ENCODE peak calls at places on chromosomes 2 and 18, in five cellular contexts. V is NCI-H748 treated with DMSO at 0.1 percent for 48 hours; Z is stimulated activated CD4-positive, alpha-beta T cell treated with anti-CD3 and anti-CD28 coated beads, Interleukin-12 subunit alpha, Interleukin-12 subunit beta, amount 100 ng/mL, for 48 hours; H is HFFc6; J is activated T-cell treated with anti-CD3 and anti-CD28 coated beads, Interleukin-2, amount 50 U/mL, for 24 hours. Y is an unnamed sample.

GRCh38 chr2:189927823-189928222 is 134.7 kb downstream of the MSTN start:
- DNase-seq in V (no peak), Z (no peak), H (no peak), J (no peak), Y (no peak)

GRCh38 chr18:11149441-11150270 is at the start of gene PIEZO2:
- DNase-seq in V (no peak), Z (no peak), H (no peak), J (peak), Y (no peak)

GRCh38 chr2:209472871-209473270 is 49.0 kb downstream of the MAP2 start:
- DNase-seq in V (no peak), Z (no peak), H (peak), J (no peak), Y (no peak)

GRCh38 chr2:70889716-70890037 is 46.0 kb upstream of the ATP6V1B1 start:
- DNase-seq in V (no peak), Z (no peak), H (no peak), J (no peak), Y (no peak)

GRCh38 chr2:140597836-140598235 is 1533.0 kb downstream of the LRP1B start:
- DNase-seq in V (no peak), Z (no peak), H (no peak), J (no peak), Y (no peak)

GRCh38 chr2:223813329-223813728 is 24.1 kb downstream of the AP1S3 start:
- DNase-seq in V (no peak), Z (no peak), H (no peak), J (no peak), Y (no peak)

GRCh38 chr2:133641497-133641896 is 73.2 kb upstream of the NCKAP5 start:
- DNase-seq in V (no peak), Z (no peak), H (peak), J (no peak), Y (no peak)

GRCh38 chr2:221551864-221552263 is 20.2 kb downstream of the EPHA4 start:
- DNase-seq in V (no peak), Z (no peak), H (no peak), J (no peak), Y (no peak)

GRCh38 chr18:69494841-69495240 is 94.2 kb downstream of the DOK6 start:
- DNase-seq in V (no peak), Z (no peak), H (no peak), J (no peak), Y (no peak)

GRCh38 chr18:71239111-71239624 is 950.3 kb downstream of the SOCS6 start:
- DNase-seq in V (peak), Z (no peak), H (no peak), J (no peak), Y (no peak)

GRCh38 chr2:101036562-101036961 is 34.5 kb downstream of the RPL31 start:
- DNase-seq in V (no peak), Z (no peak), H (peak), J (no peak), Y (no peak)

GRCh38 chr2:219475697-219476604 is 22.7 kb upstream of the GMPPA start:
- DNase-seq in V (peak), Z (peak), H (peak), J (peak), Y (peak)

GRCh38 chr2:203037026-203037425 is 22.4 kb downstream of the NBEAL1 start:
- DNase-seq in V (no peak), Z (no peak), H (no peak), J (no peak), Y (no peak)

GRCh38 chr2:3420076-3420848 is 40.8 kb downstream of the TRAPPC12 start:
- DNase-seq in V (no peak), Z (no peak), H (no peak), J (no peak), Y (no peak)

GRCh38 chr18:10530852-10531251 is 5.0 kb downstream of the NAPG start:
- DNase-seq in V (no peak), Z (peak), H (no peak), J (no peak), Y (no peak)

GRCh38 chr2:38465789-38466127 is 88.7 kb upstream of the ATL2 start:
- DNase-seq in V (no peak), Z (no peak), H (peak), J (no peak), Y (no peak)

GRCh38 chr2:117720765-117721164 is 93.7 kb upstream of the DDX18 start:
- DNase-seq in V (no peak), Z (no peak), H (no peak), J (no peak), Y (no peak)

GRCh38 chr2:64873472-64873924 is 115.7 kb upstream of the SLC1A4 start:
- DNase-seq in V (peak), Z (peak), H (peak), J (peak), Y (peak)

GRCh38 chr2:38074047-38074774 is 1.7 kb downstream of the CYP1B1 start:
- DNase-seq in V (no peak), Z (no peak), H (no peak), J (peak), Y (no peak)

GRCh38 chr2:9939587-9940485 is 11.7 kb upstream of the GRHL1 start:
- DNase-seq in V (no peak), Z (no peak), H (no peak), J (no peak), Y (no peak)

GRCh38 chr2:181779288-181779871 is 99.1 kb upstream of the NEUROD1 start:
- DNase-seq in V (no peak), Z (no peak), H (no peak), J (no peak), Y (no peak)

GRCh38 chr2:71939588-71940535 is 207.8 kb downstream of the CYP26B1 start:
- DNase-seq in V (no peak), Z (no peak), H (no peak), J (no peak), Y (no peak)

GRCh38 chr2:99403084-99403483 is 65.9 kb downstream of the EIF5B start:
- DNase-seq in V (no peak), Z (no peak), H (peak), J (no peak), Y (no peak)

GRCh38 chr2:20291106-20291564 is 59.5 kb downstream of the PUM2 start:
- DNase-seq in V (no peak), Z (peak), H (peak), J (no peak), Y (no peak)

GRCh38 chr2:41720298-41720697 is 327.5 kb upstream of the PKDCC start:
- DNase-seq in V (no peak), Z (no peak), H (no peak), J (no peak), Y (no peak)

GRCh38 chr2:105407946-105408743 is 9.3 kb upstream of the FHL2 start:
- DNase-seq in V (no peak), Z (no peak), H (no peak), J (no peak), Y (no peak)

GRCh38 chr18:70332694-70333093 is 43.8 kb downstream of the SOCS6 start:
- DNase-seq in V (no peak), Z (no peak), H (peak), J (no peak), Y (no peak)

GRCh38 chr2:3132466-3132865 is 245.2 kb downstream of the EIPR1 start:
- DNase-seq in V (no peak), Z (no peak), H (no peak), J (no peak), Y (no peak)

GRCh38 chr2:157443795-157444642 is at the start of gene CYTIP:
- DNase-seq in V (no peak), Z (no peak), H (no peak), J (peak), Y (peak)

GRCh38 chr18:11175266-11175947 is 26.0 kb upstream of the PIEZO2 start:
- DNase-seq in V (no peak), Z (no peak), H (peak), J (no peak), Y (no peak)

GRCh38 chr2:211157211-211157610 is 600.8 kb downstream of the CPS1 start:
- DNase-seq in V (no peak), Z (no peak), H (no peak), J (no peak), Y (no peak)

GRCh38 chr2:99085400-99085799 is 56.1 kb upstream of the C2orf15 start:
- DNase-seq in V (no peak), Z (no peak), H (no peak), J (no peak), Y (no peak)

GRCh38 chr2:115161531-115162453 is 719.4 kb downstream of the DPP10 start:
- DNase-seq in V (no peak), Z (no peak), H (no peak), J (no peak), Y (no peak)